ENCODE peak calls at places on chromosomes 4 and X, in five cellular contexts. One of them, this sample, is unnamed.

GRCh38 chrX:68292471-68292870 is 140.8 kb downstream of the OPHN1 start:
- DNase-seq in tibial artery: no peak
- DNase-seq in cardiac fibroblast: peak; percentile 9
- DNase-seq in MM.1S: no peak
- DNase-seq in ovary: no peak
- DNase-seq in this sample: no peak

GRCh38 chrX:87049567-87049966 is 468.0 kb upstream of the KLHL4 start:
- DNase-seq in tibial artery: no peak
- DNase-seq in cardiac fibroblast: no peak
- DNase-seq in MM.1S: no peak
- DNase-seq in ovary: no peak
- DNase-seq in this sample: no peak

GRCh38 chr4:8419222-8420041 is 21.1 kb downstream of the ACOX3 start:
- DNase-seq in tibial artery: no peak
- DNase-seq in cardiac fibroblast: peak; percentile 50
- DNase-seq in MM.1S: no peak
- DNase-seq in ovary: no peak
- DNase-seq in this sample: no peak

GRCh38 chrX:150211988-150212387 is 151.1 kb upstream of the MAMLD1 start:
- DNase-seq in tibial artery: no peak
- DNase-seq in cardiac fibroblast: peak; percentile 78
- DNase-seq in MM.1S: no peak
- DNase-seq in ovary: no peak
- DNase-seq in this sample: no peak

GRCh38 chrX:117752745-117753144 is 363.9 kb downstream of the KLHL13 start:
- DNase-seq in tibial artery: no peak
- DNase-seq in cardiac fibroblast: no peak
- DNase-seq in MM.1S: no peak
- DNase-seq in ovary: no peak
- DNase-seq in this sample: no peak

GRCh38 chr4:178086324-178086723 is 644.1 kb upstream of the AGA start:
- DNase-seq in tibial artery: no peak
- DNase-seq in cardiac fibroblast: no peak
- DNase-seq in MM.1S: no peak
- DNase-seq in ovary: no peak
- DNase-seq in this sample: no peak

GRCh38 chr4:73723029-73723428 is 17.3 kb upstream of the CXCL8 start:
- DNase-seq in tibial artery: no peak
- DNase-seq in cardiac fibroblast: peak; percentile 81
- DNase-seq in MM.1S: no peak
- DNase-seq in ovary: no peak
- DNase-seq in this sample: no peak

GRCh38 chrX:42519666-42520231 is 258.2 kb downstream of the PPP1R2C start:
- DNase-seq in tibial artery: no peak
- DNase-seq in cardiac fibroblast: peak; percentile 68
- DNase-seq in MM.1S: no peak
- DNase-seq in ovary: no peak
- DNase-seq in this sample: no peak

GRCh38 chr4:87036713-87037112 is 101.9 kb downstream of the AFF1 start:
- DNase-seq in tibial artery: no peak
- DNase-seq in cardiac fibroblast: no peak
- DNase-seq in MM.1S: no peak
- DNase-seq in ovary: no peak
- DNase-seq in this sample: no peak

GRCh38 chr4:39427477-39428119 is 20.9 kb downstream of the KLB start:
- DNase-seq in tibial artery: no peak
- DNase-seq in cardiac fibroblast: no peak
- DNase-seq in MM.1S: no peak
- DNase-seq in ovary: no peak
- DNase-seq in this sample: no peak

GRCh38 chr4:74105656-74106275 is 6.8 kb upstream of the CXCL2 start:
- DNase-seq in tibial artery: no peak
- DNase-seq in cardiac fibroblast: peak; percentile 73
- DNase-seq in MM.1S: no peak
- DNase-seq in ovary: no peak
- DNase-seq in this sample: no peak

GRCh38 chrX:16305187-16305586 is 137.9 kb downstream of the MAGEB17 start:
- DNase-seq in tibial artery: no peak
- DNase-seq in cardiac fibroblast: no peak
- DNase-seq in MM.1S: no peak
- DNase-seq in ovary: no peak
- DNase-seq in this sample: no peak

GRCh38 chrX:73963682-73964081 is 340.3 kb upstream of the ZCCHC13 start:
- DNase-seq in tibial artery: no peak
- DNase-seq in cardiac fibroblast: no peak
- DNase-seq in MM.1S: no peak
- DNase-seq in ovary: no peak
- DNase-seq in this sample: no peak

GRCh38 chrX:115499112-115499805 is 61.7 kb upstream of the PLS3 start:
- DNase-seq in tibial artery: no peak
- DNase-seq in cardiac fibroblast: no peak
- DNase-seq in MM.1S: no peak
- DNase-seq in ovary: no peak
- DNase-seq in this sample: no peak

GRCh38 chrX:69133561-69134542 is 31.4 kb downstream of the PJA1 start:
- DNase-seq in tibial artery: no peak
- DNase-seq in cardiac fibroblast: peak; percentile 66
- DNase-seq in MM.1S: no peak
- DNase-seq in ovary: no peak
- DNase-seq in this sample: no peak

GRCh38 chr4:41409095-41409494 is 128.9 kb upstream of the LIMCH1 start:
- DNase-seq in tibial artery: no peak
- DNase-seq in cardiac fibroblast: no peak
- DNase-seq in MM.1S: no peak
- DNase-seq in ovary: no peak
- DNase-seq in this sample: no peak

GRCh38 chr4:141375855-141376254 is 155.2 kb downstream of the ZNF330 start:
- DNase-seq in tibial artery: no peak
- DNase-seq in cardiac fibroblast: peak; percentile 90
- DNase-seq in MM.1S: no peak
- DNase-seq in ovary: no peak
- DNase-seq in this sample: no peak

GRCh38 chr4:185204238-185204910 is 574 bp upstream of the CFAP97 start:
- DNase-seq in tibial artery: no peak
- DNase-seq in cardiac fibroblast: peak; percentile 31
- DNase-seq in MM.1S: peak; percentile 24
- DNase-seq in ovary: no peak
- DNase-seq in this sample: no peak

GRCh38 chr4:73705056-73705432 is 35.3 kb upstream of the CXCL8 start:
- DNase-seq in tibial artery: no peak
- DNase-seq in cardiac fibroblast: peak; percentile 91
- DNase-seq in MM.1S: no peak
- DNase-seq in ovary: no peak
- DNase-seq in this sample: no peak

GRCh38 chr4:81595798-81596610 is 124.3 kb upstream of the RASGEF1B start:
- DNase-seq in tibial artery: no peak
- DNase-seq in cardiac fibroblast: no peak
- DNase-seq in MM.1S: no peak
- DNase-seq in ovary: no peak
- DNase-seq in this sample: no peak
- TF ChIP-seq CTCF in tibial artery: no peak
- TF ChIP-seq CTCF in cardiac fibroblast: no peak
- TF ChIP-seq CTCF in MM.1S: no peak
- TF ChIP-seq CTCF in ovary: no peak
- TF ChIP-seq CTCF in this sample: no peak

GRCh38 chr4:9880411-9881197 is 99.2 kb downstream of the DRD5 start:
- DNase-seq in tibial artery: no peak
- DNase-seq in cardiac fibroblast: peak; percentile 15
- DNase-seq in MM.1S: no peak
- DNase-seq in ovary: peak; percentile 30
- DNase-seq in this sample: no peak

GRCh38 chr4:9875516-9875915 is 94.1 kb downstream of the DRD5 start:
- DNase-seq in tibial artery: no peak
- DNase-seq in cardiac fibroblast: no peak
- DNase-seq in MM.1S: no peak
- DNase-seq in ovary: no peak
- DNase-seq in this sample: no peak

GRCh38 chr4:9877123-9877522 is 95.7 kb downstream of the DRD5 start:
- DNase-seq in tibial artery: no peak
- DNase-seq in cardiac fibroblast: no peak
- DNase-seq in MM.1S: no peak
- DNase-seq in ovary: no peak
- DNase-seq in this sample: no peak
- TF ChIP-seq CTCF in tibial artery: no peak
- TF ChIP-seq CTCF in cardiac fibroblast: no peak
- TF ChIP-seq CTCF in MM.1S: no peak
- TF ChIP-seq CTCF in ovary: no peak
- TF ChIP-seq CTCF in this sample: no peak

GRCh38 chr4:110959041-110959643 is 336.3 kb upstream of the PITX2 start:
- DNase-seq in tibial artery: no peak
- DNase-seq in cardiac fibroblast: peak; percentile 40
- DNase-seq in MM.1S: no peak
- DNase-seq in ovary: no peak
- DNase-seq in this sample: no peak
- TF ChIP-seq CTCF in tibial artery: no peak
- TF ChIP-seq CTCF in cardiac fibroblast: peak; percentile 16
- TF ChIP-seq CTCF in MM.1S: peak; percentile 42
- TF ChIP-seq CTCF in ovary: no peak
- TF ChIP-seq CTCF in this sample: no peak

GRCh38 chr4:43411226-43411625 is 518.7 kb downstream of the GRXCR1 start:
- DNase-seq in tibial artery: no peak
- DNase-seq in cardiac fibroblast: no peak
- DNase-seq in MM.1S: no peak
- DNase-seq in ovary: no peak
- DNase-seq in this sample: no peak
- TF ChIP-seq CTCF in tibial artery: no peak
- TF ChIP-seq CTCF in cardiac fibroblast: no peak
- TF ChIP-seq CTCF in MM.1S: no peak
- TF ChIP-seq CTCF in ovary: no peak
- TF ChIP-seq CTCF in this sample: no peak

DNA sequence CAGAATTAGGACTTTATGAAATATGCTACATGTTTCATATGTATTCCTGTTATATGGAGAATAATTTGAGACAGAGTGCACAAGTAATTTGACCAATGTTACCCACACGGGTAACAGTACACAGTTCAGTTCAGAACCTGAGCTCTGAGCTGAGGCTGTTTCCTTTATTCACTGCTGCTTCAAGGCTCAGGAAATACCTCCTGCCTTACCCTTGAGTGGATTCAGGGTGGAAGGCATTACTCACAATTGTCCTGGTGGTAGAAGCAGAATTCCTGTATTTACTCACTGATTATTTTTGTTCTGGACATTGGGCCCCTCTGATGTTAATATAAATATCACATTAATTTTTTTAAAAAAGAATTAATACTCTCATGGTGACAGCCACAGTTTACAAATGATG is 73.5 kb upstream of the CAMK2D start:
- DNase-seq in tibial artery: no peak
- DNase-seq in cardiac fibroblast: peak; percentile 72
- DNase-seq in MM.1S: no peak
- DNase-seq in ovary: no peak
- DNase-seq in this sample: no peak
- TF ChIP-seq CTCF in tibial artery: no peak
- TF ChIP-seq CTCF in cardiac fibroblast: no peak
- TF ChIP-seq CTCF in MM.1S: no peak
- TF ChIP-seq CTCF in ovary: no peak
- TF ChIP-seq CTCF in this sample: no peak

GRCh38 chr4:147616849-147617172 is 386 bp upstream of the TMEM184C start:
- DNase-seq in tibial artery: no peak
- DNase-seq in cardiac fibroblast: no peak
- DNase-seq in MM.1S: no peak
- DNase-seq in ovary: no peak
- DNase-seq in this sample: no peak

GRCh38 chr4:147620315-147620714 is 3.1 kb downstream of the TMEM184C start:
- DNase-seq in tibial artery: no peak
- DNase-seq in cardiac fibroblast: no peak
- DNase-seq in MM.1S: no peak
- DNase-seq in ovary: no peak
- DNase-seq in this sample: no peak

GRCh38 chr4:147617841-147618421 is 734 bp downstream of the TMEM184C start:
- DNase-seq in tibial artery: no peak
- DNase-seq in cardiac fibroblast: no peak
- DNase-seq in MM.1S: peak; percentile 27
- DNase-seq in ovary: no peak
- DNase-seq in this sample: no peak

GRCh38 chr4:147617173-147617840 is at the start of gene TMEM184C:
- DNase-seq in tibial artery: peak; percentile 99
- DNase-seq in cardiac fibroblast: peak; percentile 95
- DNase-seq in MM.1S: peak; percentile 99
- DNase-seq in ovary: peak; percentile 98
- DNase-seq in this sample: peak; percentile 97
- TF ChIP-seq CTCF in tibial artery: no peak
- TF ChIP-seq CTCF in cardiac fibroblast: no peak
- TF ChIP-seq CTCF in MM.1S: peak; percentile 3
- TF ChIP-seq CTCF in ovary: peak; percentile 24
- TF ChIP-seq CTCF in this sample: no peak

DNA sequence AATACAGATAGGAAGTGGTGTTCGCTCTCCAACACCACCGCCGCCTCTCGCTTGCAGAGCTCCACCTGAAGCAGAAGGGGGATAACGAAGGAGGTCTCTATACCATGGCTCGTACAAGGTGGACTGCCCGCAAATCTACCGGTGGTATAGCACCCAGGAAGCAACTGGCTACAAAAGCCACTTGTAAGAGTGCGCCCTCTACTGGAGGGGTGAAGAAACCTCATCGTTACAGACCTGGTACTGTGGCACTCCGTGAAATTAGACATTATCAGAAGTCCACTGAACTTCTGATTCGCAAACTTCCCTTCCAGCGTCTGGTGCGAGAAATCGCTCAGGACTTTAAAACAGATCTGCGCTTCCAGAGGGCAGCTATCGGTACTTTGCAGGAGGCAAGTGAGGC is 5.2 kb upstream of the BMP15 start:
- DNase-seq in tibial artery: no peak
- DNase-seq in cardiac fibroblast: peak; percentile 0
- DNase-seq in MM.1S: no peak
- DNase-seq in ovary: no peak
- DNase-seq in this sample: no peak
- TF ChIP-seq CTCF in tibial artery: no peak
- TF ChIP-seq CTCF in cardiac fibroblast: peak; percentile 22
- TF ChIP-seq CTCF in MM.1S: peak; percentile 32
- TF ChIP-seq CTCF in ovary: no peak
- TF ChIP-seq CTCF in this sample: no peak

This sample was measured in activated B cell treated with CpG ODN at 0.5 μM for 24 hours.